ENCODE peak calls at places on chromosomes 1 and 21, in seven cellular contexts. One of them, this sample, is unnamed.

GRCh38 chr1:86352096-86352495 is 44.0 kb downstream of the ODF2L start:
- DNase-seq in fibroblast of lung: peak; percentile 36
- DNase-seq in astrocyte: peak; percentile 35
- DNase-seq in fibroblast of mammary gland: peak; percentile 56
- DNase-seq in astrocyte of the spinal cord: no peak
- DNase-seq in HCT116: no peak
- DNase-seq in AG10803: peak; percentile 25
- DNase-seq in this sample: no peak

GRCh38 chr1:218496561-218496960 is 151.4 kb downstream of the TGFB2 start:
- DNase-seq in fibroblast of lung: peak; percentile 100
- DNase-seq in astrocyte: peak; percentile 100
- DNase-seq in fibroblast of mammary gland: peak; percentile 100
- DNase-seq in astrocyte of the spinal cord: peak; percentile 98
- DNase-seq in HCT116: peak; percentile 83
- DNase-seq in AG10803: peak; percentile 99
- DNase-seq in this sample: peak; percentile 100

GRCh38 chr1:109667452-109668122 is at the start of gene GSTM2:
- DNase-seq in fibroblast of lung: peak; percentile 86
- DNase-seq in astrocyte: peak; percentile 71
- DNase-seq in fibroblast of mammary gland: peak; percentile 76
- DNase-seq in astrocyte of the spinal cord: peak; percentile 88
- DNase-seq in HCT116: no peak
- DNase-seq in AG10803: peak; percentile 81
- DNase-seq in this sample: peak; percentile 72

GRCh38 chr1:8027748-8028631 is 1.9 kb upstream of the ERRFI1 start:
- DNase-seq in fibroblast of lung: peak; percentile 92
- DNase-seq in astrocyte: peak; percentile 89
- DNase-seq in fibroblast of mammary gland: peak; percentile 94
- DNase-seq in astrocyte of the spinal cord: peak; percentile 77
- DNase-seq in HCT116: no peak
- DNase-seq in AG10803: peak; percentile 95
- DNase-seq in this sample: peak; percentile 89

GRCh38 chr1:48661726-48662483 is 114.8 kb downstream of the BEND5 start:
- DNase-seq in fibroblast of lung: no peak
- DNase-seq in astrocyte: no peak
- DNase-seq in fibroblast of mammary gland: no peak
- DNase-seq in astrocyte of the spinal cord: no peak
- DNase-seq in HCT116: no peak
- DNase-seq in AG10803: no peak
- DNase-seq in this sample: no peak

GRCh38 chr1:29639741-29640427 is 403.6 kb downstream of the PTPRU start:
- DNase-seq in fibroblast of lung: peak; percentile 94
- DNase-seq in astrocyte: peak; percentile 90
- DNase-seq in fibroblast of mammary gland: peak; percentile 6
- DNase-seq in astrocyte of the spinal cord: peak; percentile 87
- DNase-seq in HCT116: peak; percentile 58
- DNase-seq in AG10803: peak; percentile 55
- DNase-seq in this sample: peak; percentile 51

GRCh38 chr21:45761703-45762102 is 118.2 kb downstream of the PCBP3 start:
- DNase-seq in fibroblast of lung: no peak
- DNase-seq in astrocyte: no peak
- DNase-seq in fibroblast of mammary gland: no peak
- DNase-seq in astrocyte of the spinal cord: no peak
- DNase-seq in HCT116: no peak
- DNase-seq in AG10803: no peak
- DNase-seq in this sample: no peak

GRCh38 chr1:15489052-15489736 is 13.3 kb downstream of the CELA2B start:
- DNase-seq in fibroblast of lung: no peak
- DNase-seq in astrocyte: no peak
- DNase-seq in fibroblast of mammary gland: no peak
- DNase-seq in astrocyte of the spinal cord: no peak
- DNase-seq in HCT116: no peak
- DNase-seq in AG10803: no peak
- DNase-seq in this sample: no peak

GRCh38 chr1:205313681-205314308 is 7.8 kb downstream of the NUAK2 start:
- DNase-seq in fibroblast of lung: peak; percentile 91
- DNase-seq in astrocyte: peak; percentile 87
- DNase-seq in fibroblast of mammary gland: peak; percentile 39
- DNase-seq in astrocyte of the spinal cord: peak; percentile 80
- DNase-seq in HCT116: no peak
- DNase-seq in AG10803: peak; percentile 76
- DNase-seq in this sample: peak; percentile 54

GRCh38 chr1:6248798-6249731 is 5.1 kb downstream of the HES3 start:
- DNase-seq in fibroblast of lung: peak; percentile 40
- DNase-seq in astrocyte: no peak
- DNase-seq in fibroblast of mammary gland: peak; percentile 26
- DNase-seq in astrocyte of the spinal cord: no peak
- DNase-seq in HCT116: peak; percentile 41
- DNase-seq in AG10803: peak; percentile 40
- DNase-seq in this sample: no peak

GRCh38 chr1:29975036-29975694 is 738.8 kb downstream of the PTPRU start:
- DNase-seq in fibroblast of lung: peak; percentile 64
- DNase-seq in astrocyte: peak; percentile 45
- DNase-seq in fibroblast of mammary gland: peak; percentile 24
- DNase-seq in astrocyte of the spinal cord: peak; percentile 47
- DNase-seq in HCT116: no peak
- DNase-seq in AG10803: peak; percentile 34
- DNase-seq in this sample: no peak

GRCh38 chr1:159214149-159214760 is 9.6 kb downstream of the ACKR1 start:
- DNase-seq in fibroblast of lung: peak; percentile 21
- DNase-seq in astrocyte: peak; percentile 7
- DNase-seq in fibroblast of mammary gland: peak; percentile 43
- DNase-seq in astrocyte of the spinal cord: peak; percentile 34
- DNase-seq in HCT116: peak; percentile 10
- DNase-seq in AG10803: peak; percentile 33
- DNase-seq in this sample: peak; percentile 29

GRCh38 chr1:207058252-207058651 is 5.2 kb downstream of the PFKFB2 start:
- DNase-seq in fibroblast of lung: no peak
- DNase-seq in astrocyte: no peak
- DNase-seq in fibroblast of mammary gland: no peak
- DNase-seq in astrocyte of the spinal cord: no peak
- DNase-seq in HCT116: no peak
- DNase-seq in AG10803: no peak
- DNase-seq in this sample: no peak

GRCh38 chr1:61121631-61122030 is 39.3 kb downstream of the NFIA start:
- DNase-seq in fibroblast of lung: no peak
- DNase-seq in astrocyte: no peak
- DNase-seq in fibroblast of mammary gland: no peak
- DNase-seq in astrocyte of the spinal cord: no peak
- DNase-seq in HCT116: no peak
- DNase-seq in AG10803: no peak
- DNase-seq in this sample: no peak

GRCh38 chr1:92482665-92483441 is 3.9 kb downstream of the GFI1 start:
- DNase-seq in fibroblast of lung: no peak
- DNase-seq in astrocyte: no peak
- DNase-seq in fibroblast of mammary gland: no peak
- DNase-seq in astrocyte of the spinal cord: no peak
- DNase-seq in HCT116: no peak
- DNase-seq in AG10803: no peak
- DNase-seq in this sample: no peak

GRCh38 chr1:164928223-164928814 is 369.3 kb downstream of the PBX1 start:
- DNase-seq in fibroblast of lung: no peak
- DNase-seq in astrocyte: no peak
- DNase-seq in fibroblast of mammary gland: no peak
- DNase-seq in astrocyte of the spinal cord: no peak
- DNase-seq in HCT116: no peak
- DNase-seq in AG10803: no peak
- DNase-seq in this sample: no peak

DNA sequence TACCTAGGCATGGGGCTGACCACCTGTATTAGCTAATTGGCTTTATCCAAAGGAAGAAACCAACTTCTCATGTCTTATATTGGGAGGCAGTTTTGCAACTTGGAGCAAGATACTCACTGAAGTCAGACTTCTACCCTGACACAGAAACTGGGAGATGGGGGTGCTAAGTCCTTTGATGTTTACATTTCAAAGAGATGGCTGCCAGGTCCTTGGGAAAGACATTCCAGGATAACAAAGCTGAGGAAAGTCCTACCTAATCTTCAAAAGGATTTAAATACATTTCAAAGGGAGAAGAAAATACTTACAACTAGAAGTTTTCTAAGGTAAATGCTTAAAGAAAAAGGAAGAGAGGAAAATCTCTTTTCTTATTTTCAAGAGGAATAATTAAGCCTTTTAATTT is 62.1 kb downstream of the FH start:
- DNase-seq in fibroblast of lung: no peak
- DNase-seq in astrocyte: no peak
- DNase-seq in fibroblast of mammary gland: no peak
- DNase-seq in astrocyte of the spinal cord: no peak
- DNase-seq in HCT116: no peak
- DNase-seq in AG10803: no peak
- DNase-seq in this sample: no peak
- TF ChIP-seq CTCF in fibroblast of lung: no peak
- TF ChIP-seq CTCF in astrocyte: no peak
- TF ChIP-seq CTCF in fibroblast of mammary gland: no peak
- TF ChIP-seq CTCF in astrocyte of the spinal cord: no peak
- TF ChIP-seq CTCF in HCT116: no peak
- TF ChIP-seq CTCF in AG10803: no peak
- TF ChIP-seq CTCF in this sample: no peak

GRCh38 chr1:24775901-24776300 is 30.7 kb downstream of the CLIC4 start:
- DNase-seq in fibroblast of lung: no peak
- DNase-seq in astrocyte: no peak
- DNase-seq in fibroblast of mammary gland: no peak
- DNase-seq in astrocyte of the spinal cord: no peak
- DNase-seq in HCT116: no peak
- DNase-seq in AG10803: no peak
- DNase-seq in this sample: no peak

GRCh38 chr1:24775348-24775747 is 30.1 kb downstream of the CLIC4 start:
- DNase-seq in fibroblast of lung: no peak
- DNase-seq in astrocyte: no peak
- DNase-seq in fibroblast of mammary gland: no peak
- DNase-seq in astrocyte of the spinal cord: no peak
- DNase-seq in HCT116: no peak
- DNase-seq in AG10803: no peak
- DNase-seq in this sample: no peak

GRCh38 chr1:24770891-24771290 is 25.6 kb downstream of the CLIC4 start:
- DNase-seq in fibroblast of lung: peak; percentile 48
- DNase-seq in astrocyte: no peak
- DNase-seq in fibroblast of mammary gland: no peak
- DNase-seq in astrocyte of the spinal cord: peak; percentile 51
- DNase-seq in HCT116: no peak
- DNase-seq in AG10803: peak; percentile 53
- DNase-seq in this sample: peak; percentile 31

GRCh38 chr1:24771574-24771973 is 26.3 kb downstream of the CLIC4 start:
- DNase-seq in fibroblast of lung: no peak
- DNase-seq in astrocyte: no peak
- DNase-seq in fibroblast of mammary gland: no peak
- DNase-seq in astrocyte of the spinal cord: no peak
- DNase-seq in HCT116: no peak
- DNase-seq in AG10803: no peak
- DNase-seq in this sample: no peak

GRCh38 chr1:24773618-24774017 is 28.4 kb downstream of the CLIC4 start:
- DNase-seq in fibroblast of lung: no peak
- DNase-seq in astrocyte: no peak
- DNase-seq in fibroblast of mammary gland: no peak
- DNase-seq in astrocyte of the spinal cord: no peak
- DNase-seq in HCT116: no peak
- DNase-seq in AG10803: no peak
- DNase-seq in this sample: no peak
- TF ChIP-seq CTCF in fibroblast of lung: no peak
- TF ChIP-seq CTCF in astrocyte: no peak
- TF ChIP-seq CTCF in fibroblast of mammary gland: no peak
- TF ChIP-seq CTCF in astrocyte of the spinal cord: no peak
- TF ChIP-seq CTCF in HCT116: no peak
- TF ChIP-seq CTCF in AG10803: no peak
- TF ChIP-seq CTCF in this sample: no peak

GRCh38 chr1:174333437-174333836 is 114.3 kb upstream of the GPR52 start:
- DNase-seq in fibroblast of lung: no peak
- DNase-seq in astrocyte: no peak
- DNase-seq in fibroblast of mammary gland: no peak
- DNase-seq in astrocyte of the spinal cord: no peak
- DNase-seq in HCT116: no peak
- DNase-seq in AG10803: no peak
- DNase-seq in this sample: no peak
- TF ChIP-seq CTCF in fibroblast of lung: no peak
- TF ChIP-seq CTCF in astrocyte: no peak
- TF ChIP-seq CTCF in fibroblast of mammary gland: no peak
- TF ChIP-seq CTCF in astrocyte of the spinal cord: no peak
- TF ChIP-seq CTCF in HCT116: no peak
- TF ChIP-seq CTCF in AG10803: no peak
- TF ChIP-seq CTCF in this sample: no peak

DNA sequence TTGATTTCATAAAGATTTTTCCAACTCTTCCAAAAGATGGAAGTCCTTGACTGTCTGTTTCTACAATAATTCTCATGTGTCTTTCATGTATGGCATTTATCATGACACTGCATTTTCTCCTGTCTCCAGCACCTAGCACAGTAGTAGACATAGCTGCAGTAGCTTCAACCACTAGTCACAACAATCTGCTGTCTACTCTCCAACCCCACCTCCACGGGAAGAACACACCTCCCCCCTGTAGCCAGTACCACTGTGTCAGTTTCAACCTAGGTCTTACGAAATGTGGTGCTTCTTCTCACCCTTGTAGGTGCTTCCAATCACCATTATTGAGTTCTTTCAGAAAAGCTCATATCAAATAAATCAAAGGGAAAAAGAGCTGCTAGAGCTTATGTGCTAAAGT is 425.1 kb upstream of the ADAMTS5 start:
- DNase-seq in fibroblast of lung: no peak
- DNase-seq in astrocyte: no peak
- DNase-seq in fibroblast of mammary gland: no peak
- DNase-seq in astrocyte of the spinal cord: no peak
- DNase-seq in HCT116: no peak
- DNase-seq in AG10803: no peak
- DNase-seq in this sample: no peak
- TF ChIP-seq CTCF in fibroblast of lung: no peak
- TF ChIP-seq CTCF in astrocyte: no peak
- TF ChIP-seq CTCF in fibroblast of mammary gland: no peak
- TF ChIP-seq CTCF in astrocyte of the spinal cord: no peak
- TF ChIP-seq CTCF in HCT116: no peak
- TF ChIP-seq CTCF in AG10803: no peak
- TF ChIP-seq CTCF in this sample: no peak

DNA sequence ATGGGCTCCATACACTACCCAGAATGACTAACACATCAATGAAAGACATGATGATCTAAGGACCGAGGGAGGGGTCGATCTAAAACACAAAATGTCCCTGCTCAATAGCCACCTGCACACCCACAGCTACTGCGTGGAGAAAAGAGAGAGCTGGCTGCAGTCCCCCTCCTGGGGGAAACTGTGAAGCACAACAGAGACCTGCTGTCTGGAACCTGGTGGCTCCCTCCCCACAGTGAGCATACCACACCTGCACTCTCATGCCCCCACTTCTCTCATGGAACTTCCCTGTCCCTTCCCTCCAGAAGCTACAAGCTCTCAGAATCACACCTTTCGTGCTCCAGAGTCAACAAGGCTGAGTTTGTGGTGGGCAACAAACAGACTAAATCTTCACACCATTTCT is 130.1 kb upstream of the ERG start:
- DNase-seq in fibroblast of lung: no peak
- DNase-seq in astrocyte: no peak
- DNase-seq in fibroblast of mammary gland: no peak
- DNase-seq in astrocyte of the spinal cord: no peak
- DNase-seq in HCT116: no peak
- DNase-seq in AG10803: no peak
- DNase-seq in this sample: no peak
- TF ChIP-seq CTCF in fibroblast of lung: no peak
- TF ChIP-seq CTCF in astrocyte: no peak
- TF ChIP-seq CTCF in fibroblast of mammary gland: no peak
- TF ChIP-seq CTCF in astrocyte of the spinal cord: no peak
- TF ChIP-seq CTCF in HCT116: no peak
- TF ChIP-seq CTCF in AG10803: no peak
- TF ChIP-seq CTCF in this sample: no peak